ENCODE peak calls at places on chromosomes 6 and 20, in four cellular contexts. Y is mucosa of descending colon, P is mammary epithelial cell, N is pancreas. Z is an unnamed sample. For H3K4me1, the result is how much of the 10 kb centered on the place peaks cover.

GRCh38 chr6:2958802-2959201 is 12.6 kb downstream of the SERPINB6 start:
- DNase-seq in Y (no peak), N (no peak), P (no peak), Z (no peak)

GRCh38 chr6:170057961-170058877 is 232.7 kb downstream of the DLL1 start:
- DNase-seq in N (no peak), Y (peak), P (no peak), Z (no peak)

GRCh38 chr6:122289721-122290501 is 109.5 kb upstream of the HSF2 start:
- DNase-seq in N (no peak), P (no peak), Y (no peak), Z (peak)

GRCh38 chr6:46288863-46289262 is 118.1 kb upstream of the ENPP5 start:
- DNase-seq in P (no peak), Y (no peak), N (no peak), Z (no peak)

GRCh38 chr6:170130771-170131241 is 160.1 kb downstream of the DLL1 start:
- DNase-seq in Y (no peak), P (no peak), N (no peak), Z (no peak)

GRCh38 chr6:103797738-103798137 is 1062.0 kb downstream of the HACE1 start:
- DNase-seq in P (no peak), N (no peak), Y (no peak), Z (no peak)

GRCh38 chr20:20621191-20621590 is 91.3 kb downstream of the RALGAPA2 start:
- DNase-seq in P (no peak), Y (no peak), N (no peak), Z (no peak)

GRCh38 chr6:128515550-128516513 is 4.6 kb downstream of the PTPRK start:
- DNase-seq in N (no peak), Y (no peak), P (no peak), Z (no peak)

GRCh38 chr6:35219683-35220326 is 6.0 kb downstream of the SCUBE3 start:
- DNase-seq in P (no peak), N (no peak), Y (no peak), Z (no peak)

GRCh38 chr6:20706293-20707165 is 172.3 kb downstream of the CDKAL1 start:
- DNase-seq in N (no peak), Y (no peak), P (peak), Z (peak)

GRCh38 chr6:160253714-160254113 is 4.9 kb downstream of the SLC22A2 start:
- DNase-seq in Y (no peak), P (no peak), N (no peak), Z (no peak)

GRCh38 chr6:125132058-125132457 is 21.5 kb upstream of the TPD52L1 start:
- DNase-seq in P (no peak), N (no peak), Y (no peak), Z (no peak)

GRCh38 chr6:35443341-35444030 is 8.7 kb upstream of the FANCE start:
- DNase-seq in Y (no peak), P (no peak), N (no peak), Z (no peak)

GRCh38 chr20:25273541-25274358 is 25.9 kb downstream of the PYGB start:
- DNase-seq in N (no peak), P (no peak), Y (no peak), Z (no peak)

GRCh38 chr6:108497883-108498282 is 62.8 kb upstream of the FOXO3 start:
- DNase-seq in Y (no peak), N (peak), P (peak), Z (peak)

GRCh38 chr6:158042245-158042798 is 60.7 kb downstream of the SYNJ2 start:
- DNase-seq in Y (peak), P (peak), N (no peak), Z (peak)

GRCh38 chr20:23456416-23456815 is 3.7 kb upstream of the CST11 start:
- DNase-seq in N (no peak), Y (no peak), P (no peak), Z (no peak)

GRCh38 chr20:5168582-5169396 is 42.0 kb downstream of the CDS2 start:
- DNase-seq in P (peak), Y (no peak), N (no peak), Z (no peak)

GRCh38 chr6:393391-394221 is 2.1 kb downstream of the IRF4 start:
- DNase-seq in Y (no peak), N (no peak), P (no peak), Z (no peak)

GRCh38 chr6:22765015-22765414 is 195.6 kb downstream of the HDGFL1 start:
- DNase-seq in Y (no peak), P (peak), N (no peak), Z (no peak)

GRCh38 chr6:125829433-125829832 is 38.7 kb downstream of the NCOA7 start:
- DNase-seq in Y (no peak), P (no peak), N (no peak), Z (no peak)

GRCh38 chr6:117167520-117168271 is 97.7 kb upstream of the VGLL2 start:
- DNase-seq in N (peak), P (peak), Y (no peak), Z (peak)

DNA sequence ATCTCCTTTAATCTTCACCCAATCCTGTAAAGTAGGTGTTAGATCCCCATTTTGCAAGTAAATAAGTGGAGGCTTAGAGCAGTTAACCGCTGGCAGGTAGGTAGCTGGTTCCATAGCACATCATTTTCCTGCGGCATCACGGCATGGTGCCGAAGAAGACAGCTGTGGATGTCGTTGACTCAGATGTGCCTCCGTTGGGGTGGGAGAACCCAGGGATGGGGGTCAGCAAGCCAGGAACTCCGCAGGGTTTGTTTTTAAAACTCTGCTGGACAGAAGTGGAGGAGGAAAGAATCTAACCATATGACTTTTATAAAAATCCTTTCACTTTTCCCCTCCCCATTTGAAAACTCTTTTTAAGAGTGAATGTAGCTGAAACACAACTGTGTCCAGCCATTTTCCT is 27.8 kb upstream of the PI16 start:
- DNase-seq in N (no peak), P (no peak), Y (no peak), Z (no peak)
- H3K4me1 ChIP-seq in N (under half), P (under half), Y (under half), Z (under half)

GRCh38 chr20:42974347-42974746 is 215.4 kb downstream of the PTPRT start:
- DNase-seq in N (no peak), Y (no peak), P (no peak), Z (no peak)

GRCh38 chr20:42981258-42981657 is 208.4 kb downstream of the PTPRT start:
- DNase-seq in Y (no peak), P (no peak), N (no peak), Z (no peak)

GRCh38 chr20:42979720-42980119 is 210.0 kb downstream of the PTPRT start:
- DNase-seq in Y (no peak), P (no peak), N (no peak), Z (no peak)

GRCh38 chr20:42975974-42976373 is 213.7 kb downstream of the PTPRT start:
- DNase-seq in Y (no peak), N (no peak), P (no peak), Z (no peak)

GRCh38 chr20:42978184-42978974 is 211.3 kb downstream of the PTPRT start:
- DNase-seq in P (no peak), N (no peak), Y (no peak), Z (no peak)
- H3K4me1 ChIP-seq in P (under half), N (under half), Y (under half), Z (under half)

DNA sequence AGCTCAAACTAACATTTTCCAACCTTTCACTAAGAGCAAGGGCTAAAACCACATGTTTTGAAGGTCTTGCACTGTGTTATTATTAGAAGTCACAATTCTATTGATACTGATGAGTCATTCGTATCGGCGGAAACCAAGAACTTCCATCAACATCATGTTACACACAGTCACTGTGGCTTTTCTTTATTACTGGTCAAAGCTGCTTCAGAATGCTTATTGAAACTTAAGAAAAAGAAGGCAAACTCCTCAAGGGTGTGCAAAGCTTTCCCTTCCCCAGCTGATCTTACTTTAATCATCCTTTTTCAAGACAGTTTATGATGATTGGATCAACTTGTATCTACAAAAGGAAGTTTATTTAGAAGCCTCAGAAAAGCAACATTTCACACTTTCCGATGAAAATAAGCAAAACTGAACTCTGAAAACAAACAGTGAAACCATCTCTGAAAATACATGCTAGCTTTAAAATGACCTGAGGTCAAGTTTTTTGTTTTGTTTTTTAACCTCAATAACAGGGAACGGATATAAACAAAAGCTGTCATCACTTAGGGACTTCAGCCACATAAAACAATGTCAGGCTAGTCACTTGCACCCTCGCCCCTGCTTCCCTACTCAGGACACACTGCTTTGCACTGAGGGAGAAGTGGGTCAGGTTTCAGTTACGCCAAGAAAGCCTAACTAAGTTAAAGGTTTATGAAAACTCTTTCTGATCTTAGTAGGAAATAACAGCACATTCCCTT is 11.7 kb downstream of the BACH2 start:
- DNase-seq in N (no peak), P (peak), Y (no peak), Z (no peak)
- H3K4me1 ChIP-seq in N (under half), P (under half), Y (under half), Z (under half)

GRCh38 chr6:166958926-166959861 is 2.8 kb upstream of the RNASET2 start:
- DNase-seq in Y (no peak), N (no peak), P (no peak), Z (no peak)
- H3K4me1 ChIP-seq in Y (under half), N (under half), P (under half), Z (under half)

GRCh38 chr20:10661261-10661660 is 12.5 kb downstream of the JAG1 start:
- DNase-seq in P (no peak), N (no peak), Y (no peak), Z (no peak)
- H3K4me1 ChIP-seq in P (half or more), N (half or more), Y (under half), Z (under half)

GRCh38 chr6:4018194-4019111 is 60.5 kb downstream of the FAM217A start:
- DNase-seq in P (peak), N (peak), Y (peak), Z (peak)
- H3K4me1 ChIP-seq in P (under half), N (under half), Y (under half), Z (under half)

DNA sequence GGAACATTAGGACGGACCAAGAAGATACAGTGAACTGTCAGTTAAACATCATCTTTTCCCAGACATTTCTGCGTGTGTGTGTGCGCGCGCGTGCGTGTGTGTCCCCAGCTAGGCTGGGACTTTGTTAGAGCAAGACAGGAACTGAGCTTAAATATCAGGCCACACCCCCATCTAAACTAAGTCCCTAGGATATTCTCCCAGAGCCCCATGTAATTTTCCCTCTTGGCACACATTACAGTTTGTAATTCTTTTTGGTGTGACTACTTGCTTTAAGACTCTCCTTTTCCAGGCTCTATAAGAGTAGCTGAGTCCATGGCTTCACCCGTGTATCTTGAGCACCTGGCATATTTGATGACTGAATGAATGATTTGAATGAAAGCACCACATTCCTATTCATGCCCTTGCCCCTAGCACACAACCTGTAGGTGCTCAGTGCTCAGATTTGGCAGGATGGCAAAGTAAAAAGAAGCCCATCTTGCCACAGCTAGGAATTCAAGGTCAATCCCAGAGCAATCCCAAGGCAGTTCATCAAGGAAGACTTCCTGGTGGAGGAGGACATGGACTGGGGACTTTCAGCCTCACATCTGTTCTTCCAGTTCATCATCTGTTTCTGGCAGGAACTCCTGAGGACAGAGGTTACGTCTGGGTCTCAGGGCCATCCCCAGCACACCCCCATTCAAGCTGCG is 69.2 kb downstream of the MRPL14 start:
- DNase-seq in N (no peak), P (no peak), Y (no peak), Z (no peak)
- H3K4me1 ChIP-seq in N (under half), P (half or more), Y (under half), Z (under half)

GRCh38 chr6:15404700-15404980 is 158.8 kb downstream of the JARID2 start:
- DNase-seq in Y (no peak), N (no peak), P (no peak), Z (no peak)

GRCh38 chr6:15402401-15403045 is 156.7 kb downstream of the JARID2 start:
- DNase-seq in N (no peak), Y (no peak), P (no peak), Z (no peak)

GRCh38 chr6:15401769-15402250 is 155.9 kb downstream of the JARID2 start:
- DNase-seq in Y (no peak), P (no peak), N (no peak), Z (peak)

GRCh38 chr6:15401120-15401519 is 155.3 kb downstream of the JARID2 start:
- DNase-seq in N (no peak), P (no peak), Y (no peak), Z (no peak)

DNA sequence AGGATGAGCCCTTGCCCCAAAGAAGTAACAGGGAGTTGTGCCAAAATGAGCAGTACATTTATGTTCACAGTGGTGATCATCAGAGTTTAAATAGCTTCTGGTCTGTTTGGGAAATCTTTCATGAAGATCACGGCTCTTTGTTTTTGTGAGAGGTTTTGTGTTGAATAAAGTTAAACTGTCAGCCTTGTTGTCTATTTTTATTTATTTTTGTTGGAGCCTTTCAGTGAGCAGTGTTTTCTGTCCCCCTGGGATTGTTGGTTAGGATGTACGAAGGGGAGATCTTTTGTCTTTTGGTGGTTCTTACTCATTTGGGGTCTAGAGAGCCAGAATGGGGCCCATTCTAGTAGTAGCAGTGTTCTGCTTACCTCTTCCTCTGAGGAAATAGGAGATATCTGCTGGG is 157.2 kb downstream of the JARID2 start:
- DNase-seq in N (no peak), P (no peak), Y (no peak), Z (no peak)
- H3K4me1 ChIP-seq in N (under half), P (under half), Y (under half), Z (under half)

GRCh38 chr20:54068495-54068894 is 1.9 kb downstream of the BCAS1 start:
- DNase-seq in N (no peak), Y (no peak), P (no peak), Z (no peak)

GRCh38 chr20:54069501-54069971 is 858 bp downstream of the BCAS1 start:
- DNase-seq in N (no peak), P (no peak), Y (no peak), Z (no peak)

GRCh38 chr20:54068966-54069365 is 1.4 kb downstream of the BCAS1 start:
- DNase-seq in N (no peak), Y (no peak), P (no peak), Z (no peak)

GRCh38 chr20:54065601-54066038 is 4.8 kb downstream of the BCAS1 start:
- DNase-seq in Y (no peak), P (no peak), N (no peak), Z (no peak)

GRCh38 chr20:54067606-54068174 is 2.7 kb downstream of the BCAS1 start:
- DNase-seq in P (peak), N (peak), Y (peak), Z (peak)
- H3K4me1 ChIP-seq in P (under half), N (under half), Y (under half), Z (under half)

DNA sequence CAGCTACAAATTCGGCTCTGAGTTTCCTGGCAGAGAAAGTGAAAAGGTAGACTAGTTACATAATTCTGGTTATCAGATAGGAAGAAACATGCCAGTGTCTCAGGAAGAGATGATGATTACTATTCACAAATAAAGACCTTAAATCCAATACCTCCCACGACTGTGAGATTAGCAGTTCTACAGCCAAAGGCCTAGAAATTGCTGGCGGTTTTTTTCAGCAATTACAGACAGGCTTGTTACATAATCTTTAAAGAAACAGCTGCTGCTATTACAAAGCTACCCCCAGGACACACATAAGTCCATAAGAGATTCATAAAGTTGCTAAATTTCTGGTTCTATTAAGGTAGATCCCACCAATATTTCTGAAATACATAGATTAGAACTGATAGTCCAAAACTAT is 40.2 kb downstream of the PIGU start:
- DNase-seq in Y (no peak), P (no peak), N (no peak), Z (no peak)
- H3K4me1 ChIP-seq in Y (under half), P (under half), N (under half), Z (under half)

Z was measured in foreskin keratinocyte.